ENCODE peak calls at places on chromosomes 4 and X, in seven cellular contexts. One of them, this sample, is unnamed.

GRCh38 chrX:33336783-33337182 is 125.4 kb upstream of the DMD start:
- DNase-seq in anterior cingulate cortex: peak; percentile 0
- DNase-seq in endothelial cell: no peak
- DNase-seq in NCI-H1105 treated with DMSO at 0.1 percent for 48 hours: no peak
- DNase-seq in T-helper 22 cell: no peak
- DNase-seq in effector CD4-positive, alpha-beta T cell: no peak
- DNase-seq in stimulated activated CD4-positive, alpha-beta T cell treated with anti-CD3 and anti-CD28 coated beads, Interleukin-15, amount 100 ng/mL, for 24 hours: no peak
- DNase-seq in this sample: peak; percentile 48

GRCh38 chr4:140469806-140470733 is 28.0 kb downstream of the MGAT4D start:
- DNase-seq in stimulated activated CD4-positive, alpha-beta T cell treated with anti-CD3 and anti-CD28 coated beads, Interleukin-15, amount 100 ng/mL, for 24 hours: no peak
- DNase-seq in effector CD4-positive, alpha-beta T cell: no peak
- DNase-seq in anterior cingulate cortex: no peak
- DNase-seq in endothelial cell: peak; percentile 53
- DNase-seq in NCI-H1105 treated with DMSO at 0.1 percent for 48 hours: no peak
- DNase-seq in T-helper 22 cell: no peak
- DNase-seq in this sample: no peak

GRCh38 chr4:53455766-53456165 is 78.3 kb downstream of the FIP1L1 start:
- DNase-seq in T-helper 22 cell: no peak
- DNase-seq in NCI-H1105 treated with DMSO at 0.1 percent for 48 hours: no peak
- DNase-seq in stimulated activated CD4-positive, alpha-beta T cell treated with anti-CD3 and anti-CD28 coated beads, Interleukin-15, amount 100 ng/mL, for 24 hours: no peak
- DNase-seq in effector CD4-positive, alpha-beta T cell: no peak
- DNase-seq in anterior cingulate cortex: no peak
- DNase-seq in endothelial cell: no peak
- DNase-seq in this sample: no peak

GRCh38 chrX:2162695-2163094 is 338.1 kb downstream of the DHRSX start:
- DNase-seq in endothelial cell: no peak
- DNase-seq in anterior cingulate cortex: no peak
- DNase-seq in T-helper 22 cell: no peak
- DNase-seq in stimulated activated CD4-positive, alpha-beta T cell treated with anti-CD3 and anti-CD28 coated beads, Interleukin-15, amount 100 ng/mL, for 24 hours: no peak
- DNase-seq in effector CD4-positive, alpha-beta T cell: no peak
- DNase-seq in NCI-H1105 treated with DMSO at 0.1 percent for 48 hours: no peak
- DNase-seq in this sample: no peak

GRCh38 chr4:99938243-99938753 is 8.1 kb downstream of the DNAJB14 start:
- DNase-seq in endothelial cell: no peak
- DNase-seq in NCI-H1105 treated with DMSO at 0.1 percent for 48 hours: no peak
- DNase-seq in T-helper 22 cell: no peak
- DNase-seq in effector CD4-positive, alpha-beta T cell: no peak
- DNase-seq in stimulated activated CD4-positive, alpha-beta T cell treated with anti-CD3 and anti-CD28 coated beads, Interleukin-15, amount 100 ng/mL, for 24 hours: no peak
- DNase-seq in anterior cingulate cortex: no peak
- DNase-seq in this sample: no peak

GRCh38 chr4:78061939-78062603 is 4.9 kb downstream of the FRAS1 start:
- DNase-seq in stimulated activated CD4-positive, alpha-beta T cell treated with anti-CD3 and anti-CD28 coated beads, Interleukin-15, amount 100 ng/mL, for 24 hours: no peak
- DNase-seq in anterior cingulate cortex: no peak
- DNase-seq in effector CD4-positive, alpha-beta T cell: no peak
- DNase-seq in endothelial cell: no peak
- DNase-seq in T-helper 22 cell: no peak
- DNase-seq in NCI-H1105 treated with DMSO at 0.1 percent for 48 hours: peak; percentile 34
- DNase-seq in this sample: peak; percentile 74

GRCh38 chrX:129768586-129769466 is 10.9 kb upstream of the SASH3 start:
- DNase-seq in anterior cingulate cortex: no peak
- DNase-seq in T-helper 22 cell: no peak
- DNase-seq in effector CD4-positive, alpha-beta T cell: no peak
- DNase-seq in NCI-H1105 treated with DMSO at 0.1 percent for 48 hours: no peak
- DNase-seq in stimulated activated CD4-positive, alpha-beta T cell treated with anti-CD3 and anti-CD28 coated beads, Interleukin-15, amount 100 ng/mL, for 24 hours: no peak
- DNase-seq in endothelial cell: no peak
- DNase-seq in this sample: no peak

GRCh38 chrX:153561337-153561736 is 37.6 kb downstream of the CCNQ start:
- DNase-seq in endothelial cell: no peak
- DNase-seq in stimulated activated CD4-positive, alpha-beta T cell treated with anti-CD3 and anti-CD28 coated beads, Interleukin-15, amount 100 ng/mL, for 24 hours: no peak
- DNase-seq in effector CD4-positive, alpha-beta T cell: no peak
- DNase-seq in NCI-H1105 treated with DMSO at 0.1 percent for 48 hours: no peak
- DNase-seq in T-helper 22 cell: no peak
- DNase-seq in anterior cingulate cortex: no peak
- DNase-seq in this sample: no peak

GRCh38 chrX:134548257-134548732 is 88.3 kb downstream of the HPRT1 start:
- DNase-seq in anterior cingulate cortex: no peak
- DNase-seq in endothelial cell: no peak
- DNase-seq in NCI-H1105 treated with DMSO at 0.1 percent for 48 hours: peak; percentile 11
- DNase-seq in T-helper 22 cell: no peak
- DNase-seq in stimulated activated CD4-positive, alpha-beta T cell treated with anti-CD3 and anti-CD28 coated beads, Interleukin-15, amount 100 ng/mL, for 24 hours: no peak
- DNase-seq in effector CD4-positive, alpha-beta T cell: no peak
- DNase-seq in this sample: no peak

GRCh38 chr4:53130896-53131561 is 234.8 kb downstream of the SCFD2 start:
- DNase-seq in effector CD4-positive, alpha-beta T cell: no peak
- DNase-seq in stimulated activated CD4-positive, alpha-beta T cell treated with anti-CD3 and anti-CD28 coated beads, Interleukin-15, amount 100 ng/mL, for 24 hours: peak; percentile 12
- DNase-seq in T-helper 22 cell: no peak
- DNase-seq in endothelial cell: no peak
- DNase-seq in NCI-H1105 treated with DMSO at 0.1 percent for 48 hours: no peak
- DNase-seq in anterior cingulate cortex: no peak
- DNase-seq in this sample: no peak

GRCh38 chrX:129360175-129360574 is 163.1 kb downstream of the SMARCA1 start:
- DNase-seq in effector CD4-positive, alpha-beta T cell: peak; percentile 11
- DNase-seq in endothelial cell: peak; percentile 22
- DNase-seq in stimulated activated CD4-positive, alpha-beta T cell treated with anti-CD3 and anti-CD28 coated beads, Interleukin-15, amount 100 ng/mL, for 24 hours: peak; percentile 46
- DNase-seq in anterior cingulate cortex: peak; percentile 2
- DNase-seq in NCI-H1105 treated with DMSO at 0.1 percent for 48 hours: peak; percentile 17
- DNase-seq in T-helper 22 cell: no peak
- DNase-seq in this sample: peak; percentile 50

GRCh38 chrX:154310991-154311541 is 15.5 kb downstream of the TKTL1 start:
- DNase-seq in stimulated activated CD4-positive, alpha-beta T cell treated with anti-CD3 and anti-CD28 coated beads, Interleukin-15, amount 100 ng/mL, for 24 hours: no peak
- DNase-seq in effector CD4-positive, alpha-beta T cell: no peak
- DNase-seq in anterior cingulate cortex: no peak
- DNase-seq in endothelial cell: no peak
- DNase-seq in NCI-H1105 treated with DMSO at 0.1 percent for 48 hours: peak; percentile 48
- DNase-seq in T-helper 22 cell: no peak
- DNase-seq in this sample: no peak

GRCh38 chr4:68218044-68218443 is 27.4 kb downstream of the TMPRSS11B start:
- DNase-seq in T-helper 22 cell: no peak
- DNase-seq in NCI-H1105 treated with DMSO at 0.1 percent for 48 hours: no peak
- DNase-seq in stimulated activated CD4-positive, alpha-beta T cell treated with anti-CD3 and anti-CD28 coated beads, Interleukin-15, amount 100 ng/mL, for 24 hours: no peak
- DNase-seq in anterior cingulate cortex: no peak
- DNase-seq in effector CD4-positive, alpha-beta T cell: no peak
- DNase-seq in endothelial cell: no peak
- DNase-seq in this sample: peak; percentile 48

GRCh38 chr4:78379991-78380739 is 171.4 kb upstream of the ANXA3 start:
- DNase-seq in T-helper 22 cell: no peak
- DNase-seq in anterior cingulate cortex: no peak
- DNase-seq in endothelial cell: no peak
- DNase-seq in effector CD4-positive, alpha-beta T cell: no peak
- DNase-seq in NCI-H1105 treated with DMSO at 0.1 percent for 48 hours: no peak
- DNase-seq in stimulated activated CD4-positive, alpha-beta T cell treated with anti-CD3 and anti-CD28 coated beads, Interleukin-15, amount 100 ng/mL, for 24 hours: no peak
- DNase-seq in this sample: peak; percentile 69

GRCh38 chr4:178387756-178388155 is 945.5 kb upstream of the AGA start:
- DNase-seq in effector CD4-positive, alpha-beta T cell: no peak
- DNase-seq in NCI-H1105 treated with DMSO at 0.1 percent for 48 hours: no peak
- DNase-seq in T-helper 22 cell: no peak
- DNase-seq in stimulated activated CD4-positive, alpha-beta T cell treated with anti-CD3 and anti-CD28 coated beads, Interleukin-15, amount 100 ng/mL, for 24 hours: no peak
- DNase-seq in endothelial cell: no peak
- DNase-seq in anterior cingulate cortex: no peak
- DNase-seq in this sample: no peak

GRCh38 chr4:159360549-159360948 is 257.7 kb downstream of the RAPGEF2 start:
- DNase-seq in T-helper 22 cell: no peak
- DNase-seq in effector CD4-positive, alpha-beta T cell: no peak
- DNase-seq in endothelial cell: no peak
- DNase-seq in NCI-H1105 treated with DMSO at 0.1 percent for 48 hours: no peak
- DNase-seq in anterior cingulate cortex: no peak
- DNase-seq in stimulated activated CD4-positive, alpha-beta T cell treated with anti-CD3 and anti-CD28 coated beads, Interleukin-15, amount 100 ng/mL, for 24 hours: no peak
- DNase-seq in this sample: peak; percentile 81

GRCh38 chr4:153115322-153116100 is 88.7 kb upstream of the TRIM2 start:
- DNase-seq in anterior cingulate cortex: no peak
- DNase-seq in NCI-H1105 treated with DMSO at 0.1 percent for 48 hours: no peak
- DNase-seq in stimulated activated CD4-positive, alpha-beta T cell treated with anti-CD3 and anti-CD28 coated beads, Interleukin-15, amount 100 ng/mL, for 24 hours: peak; percentile 80
- DNase-seq in effector CD4-positive, alpha-beta T cell: peak; percentile 52
- DNase-seq in T-helper 22 cell: peak; percentile 60
- DNase-seq in endothelial cell: no peak
- DNase-seq in this sample: peak; percentile 69

GRCh38 chr4:74473155-74473811 is 28.3 kb downstream of the AREG start:
- DNase-seq in endothelial cell: no peak
- DNase-seq in anterior cingulate cortex: no peak
- DNase-seq in T-helper 22 cell: no peak
- DNase-seq in effector CD4-positive, alpha-beta T cell: no peak
- DNase-seq in stimulated activated CD4-positive, alpha-beta T cell treated with anti-CD3 and anti-CD28 coated beads, Interleukin-15, amount 100 ng/mL, for 24 hours: no peak
- DNase-seq in NCI-H1105 treated with DMSO at 0.1 percent for 48 hours: no peak
- DNase-seq in this sample: peak; percentile 90

GRCh38 chrX:68177542-68177941 is 255.8 kb downstream of the OPHN1 start:
- DNase-seq in NCI-H1105 treated with DMSO at 0.1 percent for 48 hours: no peak
- DNase-seq in endothelial cell: no peak
- DNase-seq in anterior cingulate cortex: no peak
- DNase-seq in effector CD4-positive, alpha-beta T cell: no peak
- DNase-seq in stimulated activated CD4-positive, alpha-beta T cell treated with anti-CD3 and anti-CD28 coated beads, Interleukin-15, amount 100 ng/mL, for 24 hours: no peak
- DNase-seq in T-helper 22 cell: no peak
- DNase-seq in this sample: peak; percentile 27